ENCODE peak calls at places on chromosomes 13 and 19, in nine cellular contexts. W is pancreas, E is endothelial cell, H is A549, S is astrocyte of the cerebellum, K is heart left ventricle, G is mucosa of descending colon, U is colonic mucosa, T is ovary. P is an unnamed sample.

GRCh38 chr13:84645196-84646071 is 763.2 kb upstream of the SLITRK1 start:
- DNase-seq in T (no peak), S (no peak), W (no peak), K (no peak), H (no peak), U (no peak), E (no peak), G (no peak), P (no peak)

GRCh38 chr13:46057251-46058015 is 4.9 kb upstream of the ZC3H13 start:
- DNase-seq in K (no peak), U (no peak), W (no peak), E (no peak), H (no peak), T (no peak), G (no peak), S (no peak), P (no peak)

GRCh38 chr13:110421696-110422395 is 114.8 kb downstream of the COL4A2 start:
- DNase-seq in G (no peak), W (no peak), S (peak), H (no peak), U (no peak), E (no peak), K (no peak), T (no peak), P (no peak)

GRCh38 chr19:4396949-4397783 is 3.2 kb downstream of the SH3GL1 start:
- DNase-seq in T (no peak), U (no peak), H (no peak), G (no peak), W (no peak), E (no peak), K (no peak), S (no peak), P (no peak)

GRCh38 chr19:50729894-50730293 is 6.7 kb downstream of the CLEC11A start:
- DNase-seq in S (no peak), K (no peak), W (no peak), H (no peak), T (no peak), G (no peak), U (no peak), E (no peak), P (no peak)

GRCh38 chr19:40982594-40983101 is 8.4 kb upstream of the CYP2B6 start:
- DNase-seq in G (no peak), H (no peak), S (no peak), K (no peak), T (no peak), U (no peak), E (no peak), W (no peak), P (no peak)

GRCh38 chr13:66543780-66544179 is 686.4 kb downstream of the PCDH9 start:
- DNase-seq in S (no peak), G (no peak), H (peak), T (no peak), W (no peak), U (no peak), E (no peak), K (no peak), P (no peak)

GRCh38 chr13:37685206-37685605 is 86.6 kb upstream of the POSTN start:
- DNase-seq in K (no peak), S (no peak), E (no peak), U (no peak), G (no peak), T (no peak), H (no peak), W (no peak), P (no peak)

GRCh38 chr13:25489238-25489637 is 117.5 kb downstream of the ATP8A2 start:
- DNase-seq in E (no peak), H (no peak), G (no peak), T (no peak), W (no peak), S (no peak), U (no peak), K (no peak), P (no peak)

GRCh38 chr13:56356690-56357089 is 784.0 kb upstream of the PRR20A start:
- DNase-seq in S (no peak), E (no peak), W (no peak), K (no peak), T (no peak), U (no peak), H (no peak), G (no peak), P (no peak)

GRCh38 chr13:107421028-107421427 is 794.3 kb downstream of the LIG4 start:
- DNase-seq in S (peak), E (no peak), U (no peak), K (no peak), H (no peak), T (no peak), W (no peak), G (no peak), P (no peak)

GRCh38 chr19:42250249-42250665 is 4.7 kb downstream of the ERF start:
- DNase-seq in T (no peak), K (no peak), S (no peak), E (no peak), W (peak), U (no peak), H (no peak), G (no peak), P (no peak)

GRCh38 chr13:100722517-100722916 is 47.9 kb upstream of the TMTC4 start:
- DNase-seq in U (no peak), H (peak), W (no peak), G (no peak), S (no peak), T (no peak), K (no peak), E (no peak), P (no peak)

DNA sequence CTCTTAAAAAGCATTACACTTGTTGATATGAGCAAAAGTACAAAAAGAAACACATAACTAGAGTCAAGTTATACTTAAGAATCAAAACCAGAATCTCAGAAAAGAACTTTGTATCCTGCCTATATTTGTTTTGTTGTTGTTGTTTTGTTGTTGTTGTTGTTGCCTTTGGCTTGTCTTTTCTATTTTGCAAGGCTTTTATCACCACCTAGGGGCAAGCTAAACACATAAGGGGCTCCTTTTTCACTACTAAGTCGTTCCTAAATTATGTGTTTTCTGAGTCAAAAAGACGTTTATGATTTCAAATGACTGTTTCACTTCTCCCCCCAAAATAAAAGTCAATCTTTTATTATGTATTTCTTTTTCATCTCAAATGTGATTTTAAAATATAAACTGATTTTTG is 250.2 kb downstream of the RBM26 start:
- DNase-seq in K (no peak), S (no peak), W (no peak), G (no peak), E (no peak), T (no peak), H (no peak), U (no peak), P (no peak)
- TF ChIP-seq CTCF in K (no peak), S (no peak), W (no peak), G (no peak), E (no peak), T (no peak), H (no peak), U (no peak), P (no peak)

GRCh38 chr19:1252818-1253513 is 4.6 kb downstream of the MIDN start:
- DNase-seq in S (peak), U (peak), W (peak), E (no peak), H (peak), K (peak), G (peak), T (peak), P (no peak)
- TF ChIP-seq CTCF in S (peak), U (no peak), W (no peak), E (no peak), H (no peak), K (no peak), G (no peak), T (no peak), P (no peak)

GRCh38 chr13:51588406-51588949 is 4.2 kb downstream of the WDFY2 start:
- DNase-seq in U (no peak), K (no peak), W (no peak), T (no peak), H (no peak), G (no peak), S (no peak), E (no peak), P (no peak)

GRCh38 chr13:51594432-51594831 is 10.2 kb downstream of the WDFY2 start:
- DNase-seq in S (no peak), E (no peak), K (no peak), G (no peak), U (no peak), H (no peak), T (no peak), W (no peak), P (no peak)

GRCh38 chr13:51589793-51590192 is 5.5 kb downstream of the WDFY2 start:
- DNase-seq in U (no peak), W (no peak), S (no peak), T (no peak), H (no peak), G (no peak), E (no peak), K (no peak), P (no peak)

GRCh38 chr13:51590231-51590630 is 6.0 kb downstream of the WDFY2 start:
- DNase-seq in K (no peak), E (no peak), G (no peak), H (no peak), S (no peak), W (no peak), T (no peak), U (no peak), P (no peak)

DNA sequence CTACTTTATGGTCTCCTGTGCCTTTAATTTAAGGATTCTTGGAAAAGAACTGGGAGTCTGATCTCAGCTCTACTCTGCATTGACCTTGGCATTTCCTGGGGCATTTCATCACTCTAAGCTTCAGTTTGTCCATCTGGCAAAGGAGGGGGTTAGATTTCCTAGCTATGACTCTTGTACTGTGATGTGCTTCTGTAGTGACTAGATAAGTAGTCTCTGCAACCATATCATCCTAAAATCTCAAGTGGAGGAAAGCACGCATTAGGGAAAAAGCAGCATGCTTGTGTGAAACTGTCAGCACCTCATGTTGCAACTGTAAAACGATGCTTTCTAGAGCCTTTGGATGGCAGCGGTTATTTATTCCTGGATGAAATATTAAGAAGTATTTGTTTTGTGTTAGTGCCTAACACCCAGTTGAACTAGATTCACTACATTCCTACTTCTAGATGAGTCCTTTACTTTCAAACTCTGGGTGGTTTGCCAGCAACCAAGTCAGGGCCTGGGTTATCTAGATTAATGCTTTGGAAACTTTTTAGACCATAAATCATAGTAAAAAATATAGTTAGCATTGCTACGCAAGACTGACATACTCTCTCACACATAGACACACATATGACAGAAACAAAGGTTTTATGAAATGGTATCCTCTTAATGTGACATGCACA is 6.8 kb downstream of the WDFY2 start:
- DNase-seq in U (no peak), E (no peak), K (no peak), W (no peak), T (no peak), G (no peak), S (no peak), H (peak), P (no peak)
- TF ChIP-seq CTCF in U (no peak), E (no peak), K (peak), W (no peak), T (no peak), G (no peak), S (no peak), H (no peak), P (no peak)

GRCh38 chr13:36133950-36134349 is 2.8 kb upstream of the DCLK1 start:
- DNase-seq in W (no peak), G (no peak), H (no peak), T (no peak), E (no peak), U (no peak), S (no peak), K (no peak), P (no peak)
- TF ChIP-seq CTCF in W (no peak), G (no peak), H (no peak), T (no peak), E (no peak), U (no peak), S (no peak), K (no peak), P (no peak)

GRCh38 chr13:69324109-69324886 is 783.3 kb upstream of the ATXN8OS start:
- DNase-seq in K (no peak), U (no peak), H (peak), W (no peak), G (no peak), T (no peak), S (no peak), E (no peak), P (no peak)
- TF ChIP-seq CTCF in K (peak), U (no peak), H (peak), W (no peak), G (no peak), T (no peak), S (no peak), E (no peak), P (peak)

DNA sequence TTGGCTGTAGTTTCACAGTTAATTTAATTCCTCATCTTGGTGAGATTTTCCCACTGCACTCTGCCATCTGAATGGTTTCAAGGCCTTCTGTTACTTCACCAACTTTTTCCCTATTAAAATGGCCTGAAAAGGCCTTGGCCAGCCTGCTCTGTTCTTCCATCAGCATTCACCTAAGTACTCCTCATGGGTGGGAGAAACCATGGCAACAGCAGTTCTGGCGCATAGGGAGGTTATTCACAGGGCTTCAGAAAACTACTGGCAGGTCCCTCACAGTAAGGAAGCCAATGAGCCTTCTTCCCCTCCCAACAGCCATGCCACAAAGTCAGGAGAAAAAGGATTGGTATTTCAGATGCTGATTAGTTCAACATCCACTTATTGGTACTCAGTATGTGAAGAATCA is 17.2 kb upstream of the GJB2 start:
- DNase-seq in E (no peak), W (no peak), U (no peak), S (no peak), K (no peak), T (no peak), G (no peak), H (no peak), P (no peak)
- TF ChIP-seq CTCF in E (no peak), W (no peak), U (no peak), S (no peak), K (no peak), T (no peak), G (no peak), H (no peak), P (no peak)

P was measured in D721Med.